ENCODE peak calls at places on chromosome 15, in seven cellular contexts. One of them, this sample, is unnamed.

GRCh38 chr15:55290361-55291057 is 896 bp upstream of the RAB27A start:
- DNase-seq in T-helper 9 cell: peak; percentile 78
- DNase-seq in A172: peak; percentile 72
- DNase-seq in HT1080: peak; percentile 80
- DNase-seq in body of pancreas: peak; percentile 86
- DNase-seq in nucleus accumbens: peak; percentile 38
- DNase-seq in endothelial cell of umbilical vein: peak; percentile 86
- DNase-seq in this sample: peak; percentile 84

GRCh38 chr15:62472616-62473299 is 307.7 kb upstream of the C2CD4B start:
- DNase-seq in T-helper 9 cell: no peak
- DNase-seq in A172: peak; percentile 23
- DNase-seq in HT1080: peak; percentile 47
- DNase-seq in body of pancreas: no peak
- DNase-seq in nucleus accumbens: no peak
- DNase-seq in endothelial cell of umbilical vein: no peak
- DNase-seq in this sample: no peak

GRCh38 chr15:55991841-55992768 is 1.3 kb downstream of the NEDD4 start:
- DNase-seq in T-helper 9 cell: no peak
- DNase-seq in A172: no peak
- DNase-seq in HT1080: peak; percentile 4
- DNase-seq in body of pancreas: no peak
- DNase-seq in nucleus accumbens: no peak
- DNase-seq in endothelial cell of umbilical vein: peak; percentile 67
- DNase-seq in this sample: no peak

GRCh38 chr15:101558217-101558941 is 68.9 kb upstream of the PCSK6 start:
- DNase-seq in T-helper 9 cell: no peak
- DNase-seq in A172: no peak
- DNase-seq in HT1080: no peak
- DNase-seq in body of pancreas: no peak
- DNase-seq in nucleus accumbens: no peak
- DNase-seq in endothelial cell of umbilical vein: no peak
- DNase-seq in this sample: no peak

GRCh38 chr15:101813803-101814534 is 2.0 kb downstream of the OR4F15 start:
- DNase-seq in T-helper 9 cell: no peak
- DNase-seq in A172: no peak
- DNase-seq in HT1080: peak; percentile 33
- DNase-seq in body of pancreas: no peak
- DNase-seq in nucleus accumbens: no peak
- DNase-seq in endothelial cell of umbilical vein: no peak
- DNase-seq in this sample: no peak

GRCh38 chr15:68595761-68596160 is 17.0 kb downstream of the CORO2B start:
- DNase-seq in T-helper 9 cell: no peak
- DNase-seq in A172: no peak
- DNase-seq in HT1080: no peak
- DNase-seq in body of pancreas: no peak
- DNase-seq in nucleus accumbens: no peak
- DNase-seq in endothelial cell of umbilical vein: no peak
- DNase-seq in this sample: no peak

GRCh38 chr15:60077581-60078359 is 73.7 kb downstream of the FOXB1 start:
- DNase-seq in T-helper 9 cell: no peak
- DNase-seq in A172: no peak
- DNase-seq in HT1080: no peak
- DNase-seq in body of pancreas: no peak
- DNase-seq in nucleus accumbens: no peak
- DNase-seq in endothelial cell of umbilical vein: no peak
- DNase-seq in this sample: no peak

GRCh38 chr15:92846716-92847115 is 53.4 kb upstream of the CHD2 start:
- DNase-seq in T-helper 9 cell: no peak
- DNase-seq in A172: no peak
- DNase-seq in HT1080: no peak
- DNase-seq in body of pancreas: no peak
- DNase-seq in nucleus accumbens: no peak
- DNase-seq in endothelial cell of umbilical vein: no peak
- DNase-seq in this sample: no peak

GRCh38 chr15:65323071-65323511 is 18.6 kb downstream of the RNU5B-1 start:
- DNase-seq in T-helper 9 cell: no peak
- DNase-seq in A172: peak; percentile 22
- DNase-seq in HT1080: peak; percentile 44
- DNase-seq in body of pancreas: no peak
- DNase-seq in nucleus accumbens: no peak
- DNase-seq in endothelial cell of umbilical vein: peak; percentile 55
- DNase-seq in this sample: no peak

GRCh38 chr15:81400640-81401236 is 26.7 kb upstream of the TMC3 start:
- DNase-seq in T-helper 9 cell: no peak
- DNase-seq in A172: peak; percentile 33
- DNase-seq in HT1080: peak; percentile 38
- DNase-seq in body of pancreas: no peak
- DNase-seq in nucleus accumbens: no peak
- DNase-seq in endothelial cell of umbilical vein: peak; percentile 71
- DNase-seq in this sample: no peak

GRCh38 chr15:91496754-91497691 is 356.5 kb upstream of the SLCO3A1 start:
- DNase-seq in T-helper 9 cell: no peak
- DNase-seq in A172: no peak
- DNase-seq in HT1080: no peak
- DNase-seq in body of pancreas: no peak
- DNase-seq in nucleus accumbens: no peak
- DNase-seq in endothelial cell of umbilical vein: no peak
- DNase-seq in this sample: no peak

GRCh38 chr15:100889359-100890058 is 9.9 kb downstream of the ALDH1A3 start:
- DNase-seq in T-helper 9 cell: no peak
- DNase-seq in A172: no peak
- DNase-seq in HT1080: peak; percentile 52
- DNase-seq in body of pancreas: peak; percentile 39
- DNase-seq in nucleus accumbens: no peak
- DNase-seq in endothelial cell of umbilical vein: peak; percentile 85
- DNase-seq in this sample: no peak

GRCh38 chr15:34514251-34514760 is 69.1 kb downstream of the GOLGA8B start:
- DNase-seq in T-helper 9 cell: no peak
- DNase-seq in A172: peak; percentile 11
- DNase-seq in HT1080: peak; percentile 39
- DNase-seq in body of pancreas: peak; percentile 35
- DNase-seq in nucleus accumbens: no peak
- DNase-seq in endothelial cell of umbilical vein: peak; percentile 24
- DNase-seq in this sample: no peak

GRCh38 chr15:62052714-62053113 is 7.5 kb downstream of the VPS13C start:
- DNase-seq in T-helper 9 cell: no peak
- DNase-seq in A172: no peak
- DNase-seq in HT1080: no peak
- DNase-seq in body of pancreas: no peak
- DNase-seq in nucleus accumbens: no peak
- DNase-seq in endothelial cell of umbilical vein: no peak
- DNase-seq in this sample: no peak

GRCh38 chr15:69338535-69339213 is 40.0 kb downstream of the PAQR5 start:
- DNase-seq in T-helper 9 cell: no peak
- DNase-seq in A172: peak; percentile 76
- DNase-seq in HT1080: peak; percentile 65
- DNase-seq in body of pancreas: no peak
- DNase-seq in nucleus accumbens: no peak
- DNase-seq in endothelial cell of umbilical vein: no peak
- DNase-seq in this sample: no peak

GRCh38 chr15:31252386-31252785 is 74.2 kb upstream of the KLF13 start:
- DNase-seq in T-helper 9 cell: no peak
- DNase-seq in A172: no peak
- DNase-seq in HT1080: no peak
- DNase-seq in body of pancreas: no peak
- DNase-seq in nucleus accumbens: no peak
- DNase-seq in endothelial cell of umbilical vein: no peak
- DNase-seq in this sample: no peak

GRCh38 chr15:81506071-81506470 is 132.1 kb upstream of the TMC3 start:
- DNase-seq in T-helper 9 cell: no peak
- DNase-seq in A172: no peak
- DNase-seq in HT1080: no peak
- DNase-seq in body of pancreas: no peak
- DNase-seq in nucleus accumbens: no peak
- DNase-seq in endothelial cell of umbilical vein: peak; percentile 8
- DNase-seq in this sample: no peak

GRCh38 chr15:48500595-48500994 is 144.9 kb downstream of the FBN1 start:
- DNase-seq in T-helper 9 cell: no peak
- DNase-seq in A172: no peak
- DNase-seq in HT1080: no peak
- DNase-seq in body of pancreas: no peak
- DNase-seq in nucleus accumbens: no peak
- DNase-seq in endothelial cell of umbilical vein: no peak
- DNase-seq in this sample: no peak

This sample was measured in central memory CD8-positive, alpha-beta T cell.